ENCODE peak calls at places on chromosomes 13 and 19, in ten cellular contexts. E is astrocyte of the spinal cord, F is tibial artery, C is upper lobe of right lung, W is stomach, A is right lobe of liver, X is left ventricle myocardium inferior, G is Caco-2, S is retinal pigment epithelial cell, M is body of pancreas. P is an unnamed sample.

GRCh38 chr13:100710176-100710575 is 35.6 kb upstream of the TMTC4 start:
- DNase-seq in E (no peak), F (no peak), C (no peak), W (no peak), A (no peak), X (no peak), G (no peak), S (no peak), M (no peak), P (no peak)

GRCh38 chr13:39016087-39016486 is 21.8 kb downstream of the PROSER1 start:
- DNase-seq in E (no peak), F (no peak), C (no peak), W (no peak), A (no peak), X (no peak), G (no peak), S (no peak), M (no peak), P (no peak)

GRCh38 chr19:18108897-18109296 is 11.3 kb downstream of the MAST3 start:
- DNase-seq in E (no peak), F (no peak), C (no peak), W (no peak), A (no peak), X (no peak), G (no peak), S (no peak), M (no peak), P (no peak)

GRCh38 chr19:29478578-29479565 is 46.9 kb upstream of the VSTM2B start:
- DNase-seq in E (no peak), F (no peak), C (no peak), W (no peak), A (no peak), X (no peak), G (peak; percentile 10), S (no peak), M (peak; percentile 12), P (no peak)

GRCh38 chr13:89827552-89827951 is 1519.9 kb upstream of the MIR17HG start:
- DNase-seq in E (no peak), F (no peak), C (no peak), W (no peak), A (no peak), X (no peak), G (no peak), S (no peak), M (no peak), P (no peak)

GRCh38 chr19:33758541-33759013 is 38.1 kb upstream of the KCTD15 start:
- DNase-seq in E (no peak), F (no peak), C (peak; percentile 78), W (no peak), A (no peak), X (no peak), G (no peak), S (no peak), M (no peak), P (no peak)

GRCh38 chr19:35030257-35031071 is at the start of gene SCN1B:
- DNase-seq in E (peak; percentile 67), F (peak; percentile 59), C (peak; percentile 84), W (peak; percentile 62), A (no peak), X (peak; percentile 65), G (peak; percentile 83), S (no peak), M (peak; percentile 69), P (peak; percentile 64)

GRCh38 chr13:60509601-60510386 is 112.8 kb downstream of the TDRD3 start:
- DNase-seq in E (peak; percentile 14), F (no peak), C (no peak), W (no peak), A (no peak), X (no peak), G (no peak), S (no peak), M (no peak), P (peak; percentile 23)

GRCh38 chr13:84445776-84446175 is 563.5 kb upstream of the SLITRK1 start:
- DNase-seq in E (peak; percentile 25), F (no peak), C (no peak), W (no peak), A (no peak), X (no peak), G (no peak), S (no peak), M (no peak), P (peak; percentile 4)

GRCh38 chr19:41851456-41851855 is 6.6 kb downstream of the DMRTC2 start:
- DNase-seq in E (no peak), F (no peak), C (no peak), W (no peak), A (no peak), X (no peak), G (no peak), S (no peak), M (no peak), P (no peak)

GRCh38 chr19:13861714-13862531 is 15.0 kb upstream of the NANOS3 start:
- DNase-seq in E (peak; percentile 92), F (peak; percentile 92), C (peak; percentile 96), W (peak; percentile 93), A (peak; percentile 93), X (peak; percentile 94), G (peak; percentile 94), S (peak; percentile 83), M (peak; percentile 94), P (peak; percentile 91)

DNA sequence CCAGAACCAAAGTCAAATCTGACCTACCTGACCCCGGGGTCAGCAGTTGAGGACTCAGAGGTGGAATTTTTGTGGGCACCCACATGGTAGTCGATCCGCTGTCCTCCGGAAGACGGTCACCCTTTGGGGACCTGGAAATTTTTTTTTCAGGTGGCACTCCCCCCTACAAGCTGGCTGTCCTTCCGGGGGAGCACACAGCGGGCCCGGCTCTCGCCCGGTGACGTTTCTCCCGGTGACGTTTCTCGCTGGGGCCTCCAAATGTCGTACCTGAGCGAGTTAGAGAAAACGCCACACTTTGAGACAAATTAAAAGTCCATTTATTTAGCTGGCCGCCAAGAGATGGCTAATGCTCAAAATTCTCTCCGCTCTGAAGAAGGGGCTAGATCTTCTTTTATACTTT is 48.8 kb downstream of the ZFP14 start:
- DNase-seq in E (no peak), F (no peak), C (no peak), W (no peak), A (no peak), X (no peak), G (no peak), S (no peak), M (no peak), P (no peak)
- H3K4me3 ChIP-seq in E (no peak overlapping the region), F (no peak overlapping the region), C (no peak overlapping the region), W (no peak overlapping the region), A (no peak overlapping the region), X (peak overlapping the region; percentile 87), G (no peak overlapping the region), S (peak overlapping the region; percentile 87), M (no peak overlapping the region), P (no peak overlapping the region)

GRCh38 chr13:112392719-112393118 is 16.6 kb downstream of the SPACA7 start:
- DNase-seq in E (no peak), F (no peak), C (no peak), W (no peak), A (no peak), X (no peak), G (no peak), S (no peak), M (no peak), P (no peak)
- TF ChIP-seq CTCF in E (no peak), F (no peak), C (no peak), W (no peak), A (no peak), X (no peak), G (no peak), S (peak; percentile 45), M (no peak), P (no peak)

GRCh38 chr13:41196620-41197019 is 2.3 kb upstream of the KBTBD7 start:
- DNase-seq in E (no peak), F (no peak), C (no peak), W (no peak), A (no peak), X (no peak), G (no peak), S (no peak), M (no peak), P (peak; percentile 5)

GRCh38 chr13:41196011-41196410 is 1.6 kb upstream of the KBTBD7 start:
- DNase-seq in E (no peak), F (no peak), C (no peak), W (no peak), A (no peak), X (no peak), G (no peak), S (no peak), M (no peak), P (no peak)

GRCh38 chr13:41188584-41188983 is 5.8 kb downstream of the KBTBD7 start:
- DNase-seq in E (peak; percentile 22), F (no peak), C (no peak), W (no peak), A (no peak), X (no peak), G (no peak), S (no peak), M (no peak), P (peak; percentile 14)

GRCh38 chr13:41193919-41194824 is at the start of gene KBTBD7:
- DNase-seq in E (peak; percentile 99), F (peak; percentile 93), C (peak; percentile 98), W (peak; percentile 92), A (peak; percentile 96), X (peak; percentile 94), G (peak; percentile 97), S (peak; percentile 88), M (peak; percentile 93), P (peak; percentile 98)

GRCh38 chr13:41193469-41193868 is 900 bp downstream of the KBTBD7 start:
- DNase-seq in E (no peak), F (no peak), C (no peak), W (no peak), A (no peak), X (no peak), G (no peak), S (no peak), M (no peak), P (no peak)
- H3K4me3 ChIP-seq in E (no peak overlapping the region), F (peak overlapping the region; percentile 90), C (peak overlapping the region; percentile 79), W (peak overlapping the region; percentile 79), A (peak overlapping the region; percentile 68), X (peak overlapping the region; percentile 90), G (peak overlapping the region; percentile 58), S (no peak overlapping the region), M (peak overlapping the region; percentile 97), P (no peak overlapping the region)

GRCh38 chr19:48651682-48652046 is 5.7 kb upstream of the CA11 start:
- DNase-seq in E (no peak), F (no peak), C (no peak), W (no peak), A (no peak), X (no peak), G (no peak), S (no peak), M (no peak), P (no peak)
- TF ChIP-seq CTCF in E (no peak), F (no peak), C (no peak), W (no peak), A (no peak), X (no peak), G (no peak), S (no peak), M (no peak), P (no peak)

GRCh38 chr19:32336259-32337111 is 8.9 kb upstream of the ZNF507 start:
- DNase-seq in E (peak; percentile 33), F (no peak), C (no peak), W (no peak), A (no peak), X (peak; percentile 34), G (peak; percentile 23), S (peak; percentile 54), M (no peak), P (peak; percentile 83)
- H3K4me3 ChIP-seq in E (no peak overlapping the region), F (peak overlapping the region; percentile 30), C (peak overlapping the region; percentile 10), W (no peak overlapping the region), A (peak overlapping the region; percentile 2), X (peak overlapping the region; percentile 57), G (no peak overlapping the region), S (peak overlapping the region; percentile 39), M (no peak overlapping the region), P (peak overlapping the region; percentile 53)

P was measured in fibroblast of pulmonary artery.